ENCODE peak calls at places on chromosomes 7 and 10, in nine cellular contexts. W is GM13976; X is LoVo; Z is chondrocyte; T is pancreas; U is AG08395; D is HEK293T; J is activated CD4-positive, alpha-beta T cell treated with anti-CD3 and anti-CD28 coated beads, Interleukin-2, amount 50 U/mL, for 1 hour; E is stimulated activated CD8-positive, alpha-beta memory T cell treated with anti-CD3 and anti-CD28 coated beads, Interleukin-7, amount 100 ng/mL, for 4 hours. V is an unnamed sample.

GRCh38 chr7:311796-312195 is 21.8 kb downstream of the FOXL3 start:
- DNase-seq in W (no peak), X (no peak), Z (peak; percentile 65), T (no peak), U (no peak), D (no peak), J (no peak), E (no peak), V (no peak)

GRCh38 chr10:129466703-129467345 is at the start of gene MGMT:
- DNase-seq in W (peak; percentile 98), X (peak; percentile 88), Z (no peak), T (peak; percentile 95), U (peak; percentile 99), D (no peak), J (peak; percentile 99), E (peak; percentile 97), V (peak; percentile 96)

GRCh38 chr10:107984149-107984548 is 819.6 kb upstream of the SORCS1 start:
- DNase-seq in W (no peak), X (no peak), Z (no peak), T (no peak), U (no peak), D (no peak), J (no peak), E (no peak), V (no peak)

GRCh38 chr7:82384051-82384464 is 59.5 kb downstream of the CACNA2D1 start:
- DNase-seq in W (no peak), X (no peak), Z (no peak), T (no peak), U (no peak), D (no peak), J (no peak), E (no peak), V (no peak)

GRCh38 chr10:96289218-96289910 is 14.9 kb upstream of the DNTT start:
- DNase-seq in W (no peak), X (no peak), Z (no peak), T (no peak), U (no peak), D (no peak), J (no peak), E (no peak), V (no peak)

GRCh38 chr7:8168336-8168735 is 93.6 kb downstream of the ICA1 start:
- DNase-seq in W (no peak), X (no peak), Z (no peak), T (no peak), U (no peak), D (no peak), J (no peak), E (no peak), V (no peak)

GRCh38 chr10:68471586-68472408 is at the start of gene DNA2:
- DNase-seq in W (peak; percentile 95), X (peak; percentile 79), Z (no peak), T (peak; percentile 49), U (peak; percentile 92), D (peak; percentile 90), J (peak; percentile 57), E (peak; percentile 71), V (peak; percentile 60)

GRCh38 chr10:74084955-74085354 is 65.7 kb downstream of the AP3M1 start:
- DNase-seq in W (peak; percentile 66), X (no peak), Z (no peak), T (no peak), U (no peak), D (no peak), J (no peak), E (no peak), V (no peak)

GRCh38 chr10:26696786-26697162 is 727 bp upstream of the PDSS1 start:
- DNase-seq in W (no peak), X (no peak), Z (no peak), T (no peak), U (no peak), D (no peak), J (no peak), E (no peak), V (no peak)

GRCh38 chr10:86439544-86439943 is 72.9 kb upstream of the GRID1 start:
- DNase-seq in W (no peak), X (no peak), Z (no peak), T (peak; percentile 63), U (peak; percentile 9), D (peak; percentile 13), J (no peak), E (no peak), V (peak; percentile 42)

GRCh38 chr7:95245828-95246227 is 78.5 kb downstream of the PON1 start:
- DNase-seq in W (no peak), X (no peak), Z (no peak), T (no peak), U (no peak), D (no peak), J (no peak), E (no peak), V (no peak)

GRCh38 chr7:46281071-46281470 is 360.0 kb upstream of the IGFBP3 start:
- DNase-seq in W (no peak), X (peak; percentile 65), Z (no peak), T (no peak), U (no peak), D (no peak), J (no peak), E (no peak), V (no peak)

GRCh38 chr7:80386686-80387085 is 125.2 kb downstream of the GNAT3 start:
- DNase-seq in W (no peak), X (no peak), Z (no peak), T (no peak), U (peak; percentile 25), D (no peak), J (no peak), E (no peak), V (no peak)

GRCh38 chr7:27112361-27112760 is 9.9 kb upstream of the HOXA2 start:
- DNase-seq in W (no peak), X (no peak), Z (no peak), T (no peak), U (no peak), D (no peak), J (no peak), E (no peak), V (no peak)

GRCh38 chr10:101779544-101780186 is 3.6 kb downstream of the NPM3 start:
- DNase-seq in W (peak; percentile 91), X (no peak), Z (no peak), T (peak; percentile 74), U (peak; percentile 83), D (peak; percentile 90), J (peak; percentile 86), E (peak; percentile 74), V (peak; percentile 74)

GRCh38 chr10:59388577-59388976 is 26.2 kb upstream of the FAM13C start:
- DNase-seq in W (no peak), X (no peak), Z (no peak), T (no peak), U (no peak), D (no peak), J (no peak), E (no peak), V (no peak)

GRCh38 chr7:29095666-29096560 is 50.4 kb downstream of the CPVL start:
- DNase-seq in W (no peak), X (no peak), Z (no peak), T (no peak), U (no peak), D (no peak), J (no peak), E (no peak), V (no peak)

GRCh38 chr7:103547451-103548284 is 101.7 kb upstream of the SLC26A5 start:
- DNase-seq in W (no peak), X (no peak), Z (no peak), T (no peak), U (no peak), D (no peak), J (no peak), E (no peak), V (no peak)

GRCh38 chr10:45152726-45153125 is 152.0 kb downstream of the ZNF22 start:
- DNase-seq in W (no peak), X (no peak), Z (no peak), T (no peak), U (no peak), D (no peak), J (no peak), E (no peak), V (no peak)

GRCh38 chr7:84524714-84525694 is 330.4 kb upstream of the SEMA3A start:
- DNase-seq in W (no peak), X (no peak), Z (no peak), T (no peak), U (peak; percentile 67), D (no peak), J (no peak), E (no peak), V (no peak)

GRCh38 chr10:46530249-46531186 is 25.9 kb downstream of the GPRIN2 start:
- DNase-seq in W (no peak), X (no peak), Z (peak; percentile 74), T (no peak), U (peak; percentile 95), D (no peak), J (no peak), E (no peak), V (no peak)

GRCh38 chr10:117461766-117462423 is 80.7 kb upstream of the EMX2 start:
- DNase-seq in W (no peak), X (peak; percentile 85), Z (no peak), T (no peak), U (peak; percentile 95), D (peak; percentile 74), J (no peak), E (no peak), V (peak; percentile 90)

GRCh38 chr10:5433182-5433581 is 20.8 kb downstream of the NET1 start:
- DNase-seq in W (no peak), X (no peak), Z (no peak), T (no peak), U (no peak), D (no peak), J (no peak), E (no peak), V (no peak)

GRCh38 chr7:50212016-50212325 is 92.5 kb upstream of the IKZF1 start:
- DNase-seq in W (no peak), X (no peak), Z (no peak), T (no peak), U (no peak), D (no peak), J (no peak), E (no peak), V (no peak)

GRCh38 chr7:4436361-4436899 is 245.7 kb upstream of the FOXK1 start:
- DNase-seq in W (no peak), X (no peak), Z (no peak), T (no peak), U (no peak), D (no peak), J (no peak), E (no peak), V (no peak)

GRCh38 chr10:87878664-87879459 is 15.4 kb downstream of the PTEN start:
- DNase-seq in W (no peak), X (no peak), Z (no peak), T (no peak), U (no peak), D (peak; percentile 28), J (no peak), E (no peak), V (no peak)

GRCh38 chr10:79487296-79488194 is 24.8 kb upstream of the EIF5AL1 start:
- DNase-seq in W (peak; percentile 76), X (peak; percentile 42), Z (no peak), T (peak; percentile 60), U (peak; percentile 57), D (peak; percentile 87), J (peak; percentile 13), E (peak; percentile 3), V (peak; percentile 53)

GRCh38 chr10:130017010-130017630 is 53.0 kb upstream of the EBF3 start:
- DNase-seq in W (no peak), X (no peak), Z (no peak), T (no peak), U (no peak), D (no peak), J (no peak), E (no peak), V (no peak)

V was measured in uterus.